ENCODE peak calls at places on chromosomes 11 and 22, in seven cellular contexts. T is stomach, L is esophagus muscularis mucosa, U is A549, P is transverse colon, B is tibial nerve, Z is H1. Q is an unnamed sample.

GRCh38 chr22:50696799-50697561 is 24.4 kb downstream of the SHANK3 start:
- DNase-seq in T (no peak), L (no peak), U (peak; percentile 31), P (no peak), B (no peak), Z (peak; percentile 84), Q (no peak)

GRCh38 chr11:122248939-122249338 is 132.9 kb upstream of the BLID start:
- DNase-seq in T (no peak), L (no peak), U (no peak), P (no peak), B (no peak), Z (no peak), Q (no peak)

GRCh38 chr11:68028802-68029475 is 1.5 kb upstream of the NDUFS8 start:
- DNase-seq in T (no peak), L (no peak), U (no peak), P (no peak), B (no peak), Z (no peak), Q (no peak)

GRCh38 chr11:111538407-111539114 is 2.0 kb upstream of the LAYN start:
- DNase-seq in T (no peak), L (no peak), U (no peak), P (no peak), B (no peak), Z (no peak), Q (no peak)

GRCh38 chr11:38718049-38718448 is 2120.0 kb upstream of the RAG2 start:
- DNase-seq in T (no peak), L (no peak), U (no peak), P (no peak), B (no peak), Z (no peak), Q (no peak)

GRCh38 chr11:58576792-58577440 is 1.3 kb upstream of the LPXN start:
- DNase-seq in T (no peak), L (no peak), U (no peak), P (no peak), B (no peak), Z (no peak), Q (peak; percentile 34)

GRCh38 chr11:2701230-2701629 is 1.4 kb upstream of the KCNQ1OT1 start:
- DNase-seq in T (no peak), L (no peak), U (no peak), P (no peak), B (no peak), Z (no peak), Q (peak; percentile 14)

GRCh38 chr22:49324527-49325491 is 502.9 kb downstream of the BRD1 start:
- DNase-seq in T (peak; percentile 22), L (peak; percentile 87), U (no peak), P (no peak), B (no peak), Z (peak; percentile 38), Q (no peak)

GRCh38 chr11:65611758-65612603 is 2.0 kb downstream of the MAP3K11 start:
- DNase-seq in T (no peak), L (no peak), U (no peak), P (no peak), B (no peak), Z (no peak), Q (no peak)

GRCh38 chr11:101363706-101364275 is 220.0 kb downstream of the TRPC6 start:
- DNase-seq in T (no peak), L (no peak), U (no peak), P (no peak), B (no peak), Z (no peak), Q (no peak)

GRCh38 chr22:36386351-36386899 is 1.3 kb downstream of the MYH9 start:
- DNase-seq in T (no peak), L (no peak), U (no peak), P (peak; percentile 69), B (no peak), Z (no peak), Q (no peak)

GRCh38 chr11:133520707-133521106 is 11.6 kb downstream of the OPCML start:
- DNase-seq in T (peak; percentile 60), L (no peak), U (no peak), P (no peak), B (no peak), Z (no peak), Q (no peak)

GRCh38 chr11:30586251-30587144 is at the start of gene MPPED2:
- DNase-seq in T (no peak), L (no peak), U (peak; percentile 49), P (peak; percentile 25), B (no peak), Z (peak; percentile 88), Q (peak; percentile 33)

GRCh38 chr11:69010361-69010891 is 2.6 kb downstream of the MRGPRF start:
- DNase-seq in T (no peak), L (no peak), U (no peak), P (no peak), B (no peak), Z (no peak), Q (no peak)

GRCh38 chr11:58334708-58335107 is 24.2 kb downstream of the OR5B17 start:
- DNase-seq in T (no peak), L (no peak), U (no peak), P (no peak), B (no peak), Z (no peak), Q (no peak)

GRCh38 chr11:78061921-78062311 is 1.7 kb upstream of the THRSP start:
- DNase-seq in T (no peak), L (no peak), U (no peak), P (no peak), B (no peak), Z (no peak), Q (no peak)

GRCh38 chr22:31141551-31141950 is 1.2 kb upstream of the PLA2G3 start:
- DNase-seq in T (no peak), L (no peak), U (no peak), P (no peak), B (no peak), Z (no peak), Q (no peak)
- H3K27ac ChIP-seq in T (no peak overlapping the region), L (no peak overlapping the region), U (no peak overlapping the region), P (no peak overlapping the region), B (no peak overlapping the region), Z (no peak overlapping the region), Q (no peak overlapping the region)

DNA sequence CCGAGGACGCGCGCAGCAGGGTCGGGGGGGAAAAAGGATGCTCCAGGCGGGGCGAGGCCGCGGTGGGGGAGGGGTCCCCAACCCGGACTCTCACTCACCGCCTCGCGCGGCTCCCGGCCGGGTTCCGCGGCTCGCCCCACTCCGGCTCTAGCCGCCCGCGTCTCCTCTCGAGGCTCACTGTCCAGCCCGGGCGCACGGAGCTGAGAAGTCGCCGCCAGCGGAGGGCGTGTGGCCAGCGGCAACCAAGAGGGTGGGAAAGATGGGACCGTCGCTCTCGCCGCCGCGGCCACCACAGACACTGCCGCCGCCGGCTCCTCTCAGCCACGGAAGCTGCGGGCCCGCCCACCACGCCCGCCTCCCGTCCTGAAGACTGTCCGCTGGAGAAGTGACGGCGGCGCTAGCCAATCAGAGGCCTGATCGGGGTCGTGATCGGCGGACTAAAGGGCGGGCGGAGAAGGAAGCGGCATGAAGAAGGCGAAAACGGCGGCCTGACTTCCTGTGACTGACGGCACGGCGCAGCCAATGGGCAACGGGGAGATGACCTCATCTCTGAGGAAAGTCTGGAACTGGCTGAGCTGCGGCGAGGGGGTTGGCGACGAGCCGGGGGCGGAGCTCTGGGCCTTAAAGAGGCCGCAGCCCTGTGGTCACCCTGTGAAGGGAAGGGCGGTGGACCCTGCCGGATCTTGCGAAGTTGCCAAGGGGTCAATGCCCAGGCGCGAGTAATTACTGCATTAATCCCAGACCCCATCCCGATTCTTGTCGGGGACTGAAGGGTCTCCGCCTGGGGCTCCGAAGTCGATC is at the start of gene MRTFA:
- DNase-seq in T (peak; percentile 100), L (peak; percentile 100), U (peak; percentile 76), P (peak; percentile 100), B (peak; percentile 100), Z (peak; percentile 99), Q (peak; percentile 100)
- TF ChIP-seq EP300 in T (no peak), L (peak; percentile 16), U (no peak), P (no peak), B (peak; percentile 98), Z (no peak), Q (no peak)

GRCh38 chr22:21857501-21857914 is 9.9 kb downstream of the MAPK1 start:
- DNase-seq in T (no peak), L (no peak), U (no peak), P (no peak), B (no peak), Z (no peak), Q (no peak)
- H3K27ac ChIP-seq in T (peak overlapping the region; percentile 66), L (peak overlapping the region; percentile 28), U (no peak overlapping the region), P (peak overlapping the region; percentile 11), B (no peak overlapping the region), Z (no peak overlapping the region), Q (no peak overlapping the region)

GRCh38 chr22:39246690-39247332 is 2.0 kb upstream of the PDGFB start:
- DNase-seq in T (no peak), L (no peak), U (no peak), P (no peak), B (no peak), Z (no peak), Q (no peak)
- TF ChIP-seq EP300 in T (no peak), L (no peak), U (no peak), P (no peak), B (no peak), Z (no peak), Q (no peak)

GRCh38 chr11:19025799-19026406 is 34.6 kb downstream of the MRGPRX2 start:
- DNase-seq in T (no peak), L (no peak), U (no peak), P (no peak), B (no peak), Z (no peak), Q (no peak)

GRCh38 chr11:19032990-19033389 is 27.5 kb downstream of the MRGPRX2 start:
- DNase-seq in T (no peak), L (no peak), U (no peak), P (no peak), B (no peak), Z (no peak), Q (no peak)

GRCh38 chr11:19026862-19027261 is 33.7 kb downstream of the MRGPRX2 start:
- DNase-seq in T (no peak), L (no peak), U (no peak), P (no peak), B (no peak), Z (no peak), Q (no peak)

GRCh38 chr11:19027829-19028595 is 32.5 kb downstream of the MRGPRX2 start:
- DNase-seq in T (no peak), L (no peak), U (peak; percentile 15), P (no peak), B (no peak), Z (no peak), Q (no peak)
- H3K27ac ChIP-seq in T (no peak overlapping the region), L (no peak overlapping the region), U (no peak overlapping the region), P (no peak overlapping the region), B (no peak overlapping the region), Z (no peak overlapping the region), Q (no peak overlapping the region)